ENCODE peak calls at places on chromosomes 2 and 18, in six cellular contexts. One of them, this sample, is unnamed.

GRCh38 chr2:65576278-65576677 is 143.9 kb upstream of the SPRED2 start:
- DNase-seq in activated T-cell treated with anti-CD3 and anti-CD28 coated beads for 1 hour: no peak
- DNase-seq in astrocyte of the cerebellum: no peak
- DNase-seq in NCI-H2081: no peak
- DNase-seq in anterior cingulate cortex: no peak
- DNase-seq in H4: no peak
- DNase-seq in this sample: no peak

GRCh38 chr2:237161239-237161638 is 75.5 kb downstream of the COPS8 start:
- DNase-seq in H4: no peak
- DNase-seq in astrocyte of the cerebellum: no peak
- DNase-seq in NCI-H2081: no peak
- DNase-seq in anterior cingulate cortex: no peak
- DNase-seq in activated T-cell treated with anti-CD3 and anti-CD28 coated beads for 1 hour: no peak
- DNase-seq in this sample: no peak

GRCh38 chr18:45863469-45863868 is 38.0 kb downstream of the SIGLEC15 start:
- DNase-seq in anterior cingulate cortex: no peak
- DNase-seq in NCI-H2081: no peak
- DNase-seq in H4: no peak
- DNase-seq in activated T-cell treated with anti-CD3 and anti-CD28 coated beads for 1 hour: no peak
- DNase-seq in astrocyte of the cerebellum: no peak
- DNase-seq in this sample: no peak

GRCh38 chr2:149586063-149586462 is 1.5 kb downstream of the MMADHC start:
- DNase-seq in H4: no peak
- DNase-seq in anterior cingulate cortex: no peak
- DNase-seq in astrocyte of the cerebellum: no peak
- DNase-seq in activated T-cell treated with anti-CD3 and anti-CD28 coated beads for 1 hour: no peak
- DNase-seq in NCI-H2081: no peak
- DNase-seq in this sample: no peak

GRCh38 chr18:70663141-70663540 is 374.3 kb downstream of the SOCS6 start:
- DNase-seq in anterior cingulate cortex: no peak
- DNase-seq in NCI-H2081: no peak
- DNase-seq in H4: no peak
- DNase-seq in astrocyte of the cerebellum: no peak
- DNase-seq in activated T-cell treated with anti-CD3 and anti-CD28 coated beads for 1 hour: no peak
- DNase-seq in this sample: no peak

GRCh38 chr2:175600024-175600831 is 401.8 kb downstream of the LNPK start:
- DNase-seq in NCI-H2081: peak
- DNase-seq in astrocyte of the cerebellum: no peak
- DNase-seq in activated T-cell treated with anti-CD3 and anti-CD28 coated beads for 1 hour: no peak
- DNase-seq in H4: peak
- DNase-seq in anterior cingulate cortex: no peak
- DNase-seq in this sample: peak

GRCh38 chr18:74488354-74488753 is 7.8 kb upstream of the CNDP2 start:
- DNase-seq in anterior cingulate cortex: no peak
- DNase-seq in activated T-cell treated with anti-CD3 and anti-CD28 coated beads for 1 hour: no peak
- DNase-seq in NCI-H2081: no peak
- DNase-seq in H4: no peak
- DNase-seq in astrocyte of the cerebellum: no peak
- DNase-seq in this sample: no peak

GRCh38 chr2:183081908-183082307 is 3.4 kb downstream of the DUSP19 start:
- DNase-seq in anterior cingulate cortex: no peak
- DNase-seq in NCI-H2081: no peak
- DNase-seq in astrocyte of the cerebellum: no peak
- DNase-seq in H4: peak
- DNase-seq in activated T-cell treated with anti-CD3 and anti-CD28 coated beads for 1 hour: no peak
- DNase-seq in this sample: no peak

GRCh38 chr2:141417246-141417797 is 713.5 kb downstream of the LRP1B start:
- DNase-seq in NCI-H2081: no peak
- DNase-seq in activated T-cell treated with anti-CD3 and anti-CD28 coated beads for 1 hour: no peak
- DNase-seq in anterior cingulate cortex: no peak
- DNase-seq in astrocyte of the cerebellum: no peak
- DNase-seq in H4: no peak
- DNase-seq in this sample: no peak

GRCh38 chr2:159801925-159802324 is 3.9 kb upstream of the CD302 start:
- DNase-seq in NCI-H2081: no peak
- DNase-seq in anterior cingulate cortex: no peak
- DNase-seq in H4: no peak
- DNase-seq in astrocyte of the cerebellum: no peak
- DNase-seq in activated T-cell treated with anti-CD3 and anti-CD28 coated beads for 1 hour: no peak
- DNase-seq in this sample: no peak